ENCODE peak calls at places on chromosomes 13 and 19, in ten cellular contexts. R is AG09309, C is AML-193, I is PC-3, B is erythroblast, T is NCI-H748 treated with DMSO at 0.1 percent for 48 hours, F is pulmonary artery endothelial cell, P is HS-27A, H is tibial artery, K is NCI-H2171 treated with DMSO at 0.1 percent for 48 hours. L is an unnamed sample.

GRCh38 chr13:27455331-27455855 is 5.0 kb upstream of the MTIF3 start:
- DNase-seq in K (no peak), T (no peak), H (no peak), P (no peak), F (no peak), B (peak; percentile 26), I (no peak), C (no peak), R (no peak), L (no peak)

GRCh38 chr19:16273005-16273404 is 51.6 kb upstream of the KLF2 start:
- DNase-seq in I (no peak), P (no peak), B (no peak), H (peak; percentile 48), F (no peak), T (no peak), R (no peak), C (no peak), K (no peak), L (no peak)

GRCh38 chr13:102236341-102236740 is 165.5 kb downstream of the FGF14 start:
- DNase-seq in K (no peak), H (no peak), R (no peak), T (no peak), B (no peak), I (no peak), P (no peak), C (no peak), F (no peak), L (peak; percentile 1)

GRCh38 chr19:32691952-32692726 is 518 bp downstream of the NUDT19 start:
- DNase-seq in C (peak; percentile 39), P (no peak), I (peak; percentile 49), T (no peak), K (peak; percentile 51), B (peak; percentile 80), R (peak; percentile 28), H (peak; percentile 51), F (peak; percentile 51), L (peak; percentile 89)

GRCh38 chr19:3304871-3305423 is 61.4 kb upstream of the NFIC start:
- DNase-seq in R (no peak), K (peak; percentile 81), C (peak; percentile 69), F (no peak), P (peak; percentile 19), H (peak; percentile 46), T (peak; percentile 24), I (peak; percentile 77), B (peak; percentile 70), L (peak; percentile 46)

GRCh38 chr13:32446220-32446619 is 18.3 kb upstream of the N4BP2L1 start:
- DNase-seq in H (no peak), F (no peak), K (no peak), I (no peak), B (no peak), C (no peak), T (no peak), P (no peak), R (no peak), L (no peak)

GRCh38 chr13:71874490-71874889 is 7.5 kb upstream of the DACH1 start:
- DNase-seq in C (no peak), I (no peak), H (no peak), K (no peak), R (no peak), B (no peak), T (peak; percentile 50), P (no peak), F (no peak), L (no peak)

GRCh38 chr19:18170714-18171255 is 2.8 kb upstream of the IFI30 start:
- DNase-seq in C (no peak), B (no peak), P (no peak), K (no peak), H (peak; percentile 64), I (no peak), F (no peak), T (no peak), R (no peak), L (no peak)

GRCh38 chr19:35609881-35610353 is 2.6 kb upstream of the HAUS5 start:
- DNase-seq in H (no peak), K (no peak), C (no peak), I (no peak), P (no peak), F (no peak), T (no peak), B (no peak), R (no peak), L (no peak)

GRCh38 chr19:16893686-16893990 is 4.8 kb downstream of the F2RL3 start:
- DNase-seq in R (no peak), K (peak; percentile 75), I (no peak), F (no peak), H (no peak), C (no peak), B (peak; percentile 11), T (no peak), P (no peak), L (peak; percentile 45)

GRCh38 chr13:113417836-113418721 is 35.2 kb downstream of the ADPRHL1 start:
- DNase-seq in I (no peak), T (no peak), B (no peak), F (no peak), R (no peak), H (no peak), K (no peak), P (no peak), C (no peak), L (no peak)

GRCh38 chr19:3338541-3339181 is 27.7 kb upstream of the NFIC start:
- DNase-seq in I (no peak), B (no peak), R (no peak), K (peak; percentile 24), H (peak; percentile 56), T (no peak), F (no peak), P (no peak), C (peak; percentile 22), L (no peak)

GRCh38 chr19:33418871-33419762 is 45.6 kb downstream of the CEBPG start:
- DNase-seq in H (no peak), K (no peak), R (no peak), C (no peak), T (no peak), B (no peak), F (no peak), P (no peak), I (no peak), L (no peak)

GRCh38 chr19:43699506-43700367 is 16.1 kb upstream of the IRGC start:
- DNase-seq in K (peak; percentile 29), F (no peak), P (no peak), C (no peak), I (no peak), H (no peak), B (no peak), T (no peak), R (no peak), L (peak; percentile 42)

GRCh38 chr13:94759120-94759728 is 46.9 kb upstream of the SOX21 start:
- DNase-seq in I (peak; percentile 8), H (no peak), F (no peak), T (no peak), B (no peak), P (no peak), K (no peak), R (no peak), C (no peak), L (no peak)

GRCh38 chr13:108034909-108035308 is 180.4 kb downstream of the LIG4 start:
- DNase-seq in H (no peak), K (no peak), P (no peak), T (no peak), I (no peak), F (no peak), C (no peak), B (no peak), R (no peak), L (no peak)